ENCODE peak calls at places on chromosomes 6 and 20, in four cellular contexts. O is HCT116, L is mammary epithelial cell, F is IMR-90. G is an unnamed sample.

GRCh38 chr20:19699132-19699971 is 58.7 kb upstream of the RIN2 start:
- DNase-seq in O (peak; percentile 10), L (peak; percentile 71), F (peak; percentile 87), G (peak; percentile 88)

GRCh38 chr6:110098511-110099116 is 80.9 kb downstream of the WASF1 start:
- DNase-seq in O (no peak), L (peak; percentile 98), F (no peak), G (no peak)

GRCh38 chr20:7772376-7772775 is 167.9 kb downstream of the HAO1 start:
- DNase-seq in O (no peak), L (peak; percentile 95), F (peak; percentile 53), G (peak; percentile 75)

GRCh38 chr20:642398-643174 is 10.4 kb downstream of the SRXN1 start:
- DNase-seq in O (no peak), L (no peak), F (no peak), G (no peak)

GRCh38 chr6:14001329-14002012 is 76.7 kb downstream of the RNF182 start:
- DNase-seq in O (peak; percentile 95), L (peak; percentile 100), F (peak; percentile 99), G (peak; percentile 100)

GRCh38 chr20:10963717-10964266 is 290.0 kb upstream of the JAG1 start:
- DNase-seq in O (no peak), L (no peak), F (no peak), G (no peak)

GRCh38 chr6:142886431-142887170 is 58.4 kb downstream of the HIVEP2 start:
- DNase-seq in O (no peak), L (peak; percentile 54), F (peak; percentile 69), G (peak; percentile 75)

GRCh38 chr6:167744681-167745659 is 81.7 kb upstream of the AFDN start:
- DNase-seq in O (no peak), L (no peak), F (no peak), G (no peak)

GRCh38 chr6:3747100-3747737 is 4.3 kb downstream of the PXDC1 start:
- DNase-seq in O (no peak), L (no peak), F (no peak), G (no peak)
- H3K4me2 ChIP-seq in O (no peak overlapping the region), L (no peak overlapping the region), F (no peak overlapping the region), G (no peak overlapping the region)

GRCh38 chr6:31825553-31825952 is 2.0 kb upstream of the HSPA1B start:
- DNase-seq in O (no peak), L (no peak), F (no peak), G (no peak)
- H3K27ac ChIP-seq in O (peak overlapping the region; percentile 94), L (peak overlapping the region; percentile 46), F (no peak overlapping the region), G (no peak overlapping the region)

GRCh38 chr20:63537525-63538203 is 488 bp upstream of the PTK6 start:
- DNase-seq in O (peak; percentile 93), L (peak; percentile 93), F (peak; percentile 86), G (peak; percentile 79)
- H3K4me3 ChIP-seq in O (peak overlapping the region; percentile 67), L (no peak overlapping the region), F (peak overlapping the region; percentile 12), G (no peak overlapping the region)

DNA sequence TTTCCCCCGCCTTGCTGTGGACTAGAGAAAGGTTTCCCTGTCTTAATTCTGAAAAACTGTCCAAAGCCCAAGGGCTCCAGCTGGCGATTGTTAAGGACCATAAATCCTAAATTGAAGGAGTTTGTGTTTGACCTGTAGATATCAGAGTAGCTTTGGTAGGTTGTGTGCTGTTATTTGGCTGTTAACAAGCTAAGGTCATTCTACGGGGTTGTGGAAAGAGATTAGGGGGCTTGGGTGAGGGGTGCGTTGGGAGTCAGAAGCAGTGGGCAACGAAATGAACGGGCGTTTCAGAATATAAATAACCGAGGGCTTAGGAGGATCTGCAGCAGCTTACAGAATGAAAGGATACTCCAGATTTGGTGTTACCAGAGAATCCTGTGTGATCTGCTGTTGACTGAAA is 32.6 kb upstream of the BTN3A2 start:
- DNase-seq in O (no peak), L (no peak), F (no peak), G (no peak)
- H3K4me2 ChIP-seq in O (peak overlapping the region; percentile 90), L (peak overlapping the region; percentile 78), F (peak overlapping the region; percentile 78), G (peak overlapping the region; percentile 93)

GRCh38 chr20:48401359-48401758 is 426.4 kb downstream of the PREX1 start:
- DNase-seq in O (no peak), L (no peak), F (no peak), G (no peak)
- H3K27ac ChIP-seq in O (no peak overlapping the region), L (no peak overlapping the region), F (no peak overlapping the region), G (no peak overlapping the region)

DNA sequence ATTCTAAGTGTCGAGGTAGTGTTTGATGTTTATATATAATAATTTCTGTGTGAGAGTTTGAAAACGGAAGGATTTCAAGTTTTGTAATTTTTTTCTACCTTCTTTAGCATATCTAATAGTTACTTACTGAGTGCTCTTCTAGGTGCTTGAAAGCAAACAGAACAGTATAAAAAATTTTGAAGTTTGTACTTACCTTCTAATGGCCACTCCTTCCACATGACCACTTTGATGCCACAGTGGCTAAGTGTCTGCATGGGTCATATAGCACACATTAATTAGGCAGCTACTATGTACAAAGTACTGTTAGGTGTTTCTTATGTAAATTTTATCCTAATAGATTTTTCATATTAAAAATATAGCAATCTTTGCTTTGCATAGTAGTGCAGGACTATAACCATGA is 21.1 kb downstream of the RPRD1B start:
- DNase-seq in O (no peak), L (no peak), F (no peak), G (no peak)
- H3K4me3 ChIP-seq in O (no peak overlapping the region), L (no peak overlapping the region), F (no peak overlapping the region), G (no peak overlapping the region)

DNA sequence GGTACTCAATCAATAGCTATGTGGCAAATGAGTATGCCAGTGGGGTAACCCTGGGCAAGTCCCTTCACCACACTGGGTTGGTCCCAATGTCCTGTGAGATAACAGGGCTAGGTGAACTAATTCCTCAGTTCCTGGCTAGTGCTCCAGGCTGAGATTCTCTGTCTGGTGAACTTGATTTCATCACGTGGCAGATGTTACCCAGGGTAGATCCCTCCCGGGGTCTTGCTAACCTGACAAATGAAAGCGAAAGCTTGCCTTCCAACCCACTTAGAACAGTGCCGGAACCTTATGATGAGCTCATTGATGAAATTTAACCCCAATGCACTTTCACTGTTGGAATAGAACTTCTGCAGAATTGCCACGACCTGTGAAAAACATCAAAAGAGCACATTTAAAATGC is 6.6 kb upstream of the ANKRD60 start:
- DNase-seq in O (no peak), L (no peak), F (no peak), G (no peak)
- H3K4me2 ChIP-seq in O (no peak overlapping the region), L (no peak overlapping the region), F (no peak overlapping the region), G (no peak overlapping the region)

G was measured in fibroblast of lung.